ENCODE peak calls at places on chromosomes 7 and 10, in eight cellular contexts. I is NCI-H460; O is HFF-Myc; G is OCI-LY7; T is non-pigmented ciliary epithelial cell; N is lung; P is CD8-positive, alpha-beta T cell; F is MM.1S. J is an unnamed sample.

GRCh38 chr7:107128217-107128616 is 40.6 kb upstream of the HBP1 start:
- DNase-seq in N (no peak), P (no peak), I (no peak), G (peak), T (no peak), O (no peak), F (no peak), J (no peak)

GRCh38 chr7:44762300-44762699 is 13.7 kb downstream of the ZMIZ2 start:
- DNase-seq in N (no peak), T (no peak), I (no peak), O (no peak), F (no peak), G (no peak), P (no peak), J (no peak)

GRCh38 chr7:99365318-99366141 is 9.0 kb upstream of the ARPC1B start:
- DNase-seq in I (no peak), O (no peak), N (peak), T (no peak), G (peak), P (peak), F (peak), J (no peak)

GRCh38 chr7:45606050-45606449 is 31.9 kb downstream of the ADCY1 start:
- DNase-seq in G (no peak), F (no peak), N (no peak), O (no peak), P (peak), T (no peak), I (no peak), J (no peak)

GRCh38 chr7:122305475-122306319 is 1.1 kb upstream of the FEZF1 start:
- DNase-seq in P (no peak), G (no peak), O (no peak), N (no peak), T (no peak), F (peak), I (no peak), J (no peak)

GRCh38 chr10:14712991-14713422 is 61.7 kb downstream of the FAM107B start:
- DNase-seq in F (no peak), P (no peak), O (no peak), I (no peak), N (no peak), T (peak), G (no peak), J (no peak)

GRCh38 chr7:124566576-124566975 is 199.0 kb downstream of the GPR37 start:
- DNase-seq in F (no peak), G (no peak), I (peak), N (no peak), O (peak), T (peak), P (no peak), J (no peak)

GRCh38 chr10:110461530-110461929 is 36.2 kb upstream of the DUSP5 start:
- DNase-seq in T (no peak), F (peak), G (no peak), I (no peak), O (no peak), P (peak), N (no peak), J (no peak)

GRCh38 chr7:70072220-70072619 is 473.9 kb downstream of the AUTS2 start:
- DNase-seq in I (no peak), N (no peak), G (no peak), F (peak), T (no peak), P (no peak), O (no peak), J (no peak)

GRCh38 chr10:103281753-103282152 is 4.8 kb downstream of the INA start:
- DNase-seq in F (no peak), P (no peak), T (no peak), N (no peak), G (no peak), O (no peak), I (no peak), J (peak)

GRCh38 chr10:61733358-61733940 is 70.7 kb downstream of the CABCOCO1 start:
- DNase-seq in O (no peak), T (no peak), G (peak), N (no peak), P (no peak), I (peak), F (peak), J (peak)

GRCh38 chr7:105188201-105188600 is 174.2 kb downstream of the KMT2E start:
- DNase-seq in G (no peak), I (no peak), N (no peak), F (no peak), P (no peak), T (no peak), O (no peak), J (no peak)

GRCh38 chr10:124653811-124654651 is 90.1 kb downstream of the FAM53B start:
- DNase-seq in O (no peak), N (no peak), I (no peak), G (no peak), F (no peak), P (no peak), T (no peak), J (no peak)

GRCh38 chr7:104843198-104843597 is 170.8 kb upstream of the KMT2E start:
- DNase-seq in P (no peak), F (no peak), T (no peak), G (no peak), O (no peak), I (no peak), N (no peak), J (no peak)

GRCh38 chr7:16668978-16669377 is 23.0 kb downstream of the BZW2 start:
- DNase-seq in F (no peak), G (no peak), T (no peak), N (no peak), I (no peak), P (no peak), O (no peak), J (no peak)

GRCh38 chr7:78734626-78735025 is 718.8 kb downstream of the MAGI2 start:
- DNase-seq in G (no peak), F (no peak), O (peak), P (no peak), I (no peak), T (no peak), N (no peak), J (no peak)

GRCh38 chr10:3122034-3122433 is 50.5 kb downstream of the PITRM1 start:
- DNase-seq in F (no peak), G (no peak), N (no peak), T (no peak), O (no peak), P (no peak), I (no peak), J (no peak)

GRCh38 chr10:63396123-63396719 is 69.6 kb downstream of the JMJD1C start:
- DNase-seq in O (no peak), I (no peak), G (no peak), N (no peak), P (no peak), T (no peak), F (no peak), J (no peak)

GRCh38 chr7:144436500-144436899 is 33.0 kb upstream of the NOBOX start:
- DNase-seq in P (no peak), G (no peak), I (no peak), F (no peak), T (no peak), O (no peak), N (no peak), J (peak)

GRCh38 chr7:15332962-15333361 is 228.9 kb downstream of the AGMO start:
- DNase-seq in I (no peak), P (no peak), O (no peak), T (no peak), F (no peak), N (no peak), G (no peak), J (no peak)

GRCh38 chr7:2698581-2699288 is 10.7 kb downstream of the AMZ1 start:
- DNase-seq in O (no peak), F (peak), P (peak), I (no peak), G (peak), T (no peak), N (no peak), J (peak)

J was measured in Jurkat, Clone E6-1.